ENCODE peak calls at places on chromosomes 4 and X, in four cellular contexts. One of them, this sample, is unnamed.

GRCh38 chrX:29661290-29661689 is 554.1 kb upstream of the MAGEB2 start:
- DNase-seq in stomach: no peak
- DNase-seq in fibroblast of pulmonary artery: peak
- DNase-seq in cardiac muscle cell: no peak
- DNase-seq in this sample: peak

GRCh38 chrX:132718411-132718810 is 229.6 kb upstream of the MBNL3 start:
- DNase-seq in fibroblast of pulmonary artery: no peak
- DNase-seq in stomach: no peak
- DNase-seq in cardiac muscle cell: peak
- DNase-seq in this sample: no peak

GRCh38 chr4:162352580-162353107 is 188.8 kb upstream of the FSTL5 start:
- DNase-seq in cardiac muscle cell: no peak
- DNase-seq in fibroblast of pulmonary artery: no peak
- DNase-seq in stomach: no peak
- DNase-seq in this sample: no peak

GRCh38 chr4:152259866-152260265 is 276.0 kb downstream of the FBXW7 start:
- DNase-seq in stomach: no peak
- DNase-seq in fibroblast of pulmonary artery: peak
- DNase-seq in cardiac muscle cell: no peak
- DNase-seq in this sample: peak

GRCh38 chrX:115642304-115642703 is 81.3 kb downstream of the PLS3 start:
- DNase-seq in cardiac muscle cell: peak
- DNase-seq in stomach: no peak
- DNase-seq in fibroblast of pulmonary artery: no peak
- DNase-seq in this sample: no peak

GRCh38 chr4:86848732-86849617 is at the start of gene SLC10A6:
- DNase-seq in fibroblast of pulmonary artery: peak
- DNase-seq in stomach: no peak
- DNase-seq in cardiac muscle cell: no peak
- DNase-seq in this sample: no peak

GRCh38 chrX:147917700-147918694 is 6.3 kb downstream of the FMR1 start:
- DNase-seq in cardiac muscle cell: no peak
- DNase-seq in fibroblast of pulmonary artery: peak
- DNase-seq in stomach: no peak
- DNase-seq in this sample: peak

GRCh38 chr4:107442538-107443083 is 277.4 kb downstream of the PAPSS1 start:
- DNase-seq in fibroblast of pulmonary artery: no peak
- DNase-seq in stomach: no peak
- DNase-seq in cardiac muscle cell: no peak
- DNase-seq in this sample: no peak

GRCh38 chr4:166017804-166018203 is 144.8 kb downstream of the TLL1 start:
- DNase-seq in stomach: no peak
- DNase-seq in cardiac muscle cell: no peak
- DNase-seq in fibroblast of pulmonary artery: no peak
- DNase-seq in this sample: no peak

GRCh38 chrX:40727599-40728252 is 7.6 kb downstream of the MED14 start:
- DNase-seq in stomach: no peak
- DNase-seq in fibroblast of pulmonary artery: peak
- DNase-seq in cardiac muscle cell: no peak
- DNase-seq in this sample: peak

GRCh38 chr4:66564901-66565648 is 894.8 kb upstream of the EPHA5 start:
- DNase-seq in stomach: no peak
- DNase-seq in cardiac muscle cell: no peak
- DNase-seq in fibroblast of pulmonary artery: peak
- DNase-seq in this sample: peak

GRCh38 chr4:154691229-154691628 is 52.6 kb upstream of the LRAT start:
- DNase-seq in stomach: no peak
- DNase-seq in fibroblast of pulmonary artery: no peak
- DNase-seq in cardiac muscle cell: no peak
- DNase-seq in this sample: peak

GRCh38 chr4:44722001-44722400 is 4.4 kb downstream of the GNPDA2 start:
- DNase-seq in cardiac muscle cell: no peak
- DNase-seq in stomach: no peak
- DNase-seq in fibroblast of pulmonary artery: no peak
- DNase-seq in this sample: no peak

GRCh38 chrX:100512471-100512870 is 72.3 kb upstream of the TNMD start:
- DNase-seq in cardiac muscle cell: peak
- DNase-seq in fibroblast of pulmonary artery: peak
- DNase-seq in stomach: no peak
- DNase-seq in this sample: peak

GRCh38 chr4:130632731-130633604 is 1537.0 kb downstream of the C4orf33 start:
- DNase-seq in fibroblast of pulmonary artery: no peak
- DNase-seq in cardiac muscle cell: no peak
- DNase-seq in stomach: no peak
- DNase-seq in this sample: peak

GRCh38 chr4:7909966-7910720 is 29.5 kb downstream of the AFAP1 start:
- DNase-seq in stomach: no peak
- DNase-seq in cardiac muscle cell: no peak
- DNase-seq in fibroblast of pulmonary artery: peak
- DNase-seq in this sample: peak

GRCh38 chr4:7909463-7909862 is 30.2 kb downstream of the AFAP1 start:
- DNase-seq in cardiac muscle cell: no peak
- DNase-seq in stomach: no peak
- DNase-seq in fibroblast of pulmonary artery: no peak
- DNase-seq in this sample: peak

GRCh38 chr4:7910721-7911015 is 29.0 kb downstream of the AFAP1 start:
- DNase-seq in fibroblast of pulmonary artery: no peak
- DNase-seq in cardiac muscle cell: no peak
- DNase-seq in stomach: no peak
- DNase-seq in this sample: no peak

GRCh38 chr4:7912826-7913225 is 26.8 kb downstream of the AFAP1 start:
- DNase-seq in stomach: no peak
- DNase-seq in cardiac muscle cell: no peak
- DNase-seq in fibroblast of pulmonary artery: no peak
- DNase-seq in this sample: no peak

GRCh38 chr4:7911044-7911578 is 28.6 kb downstream of the AFAP1 start:
- DNase-seq in fibroblast of pulmonary artery: peak
- DNase-seq in cardiac muscle cell: peak
- DNase-seq in stomach: no peak
- DNase-seq in this sample: peak
- H3K4me3 ChIP-seq in fibroblast of pulmonary artery: peak
- H3K4me3 ChIP-seq in cardiac muscle cell: no peak
- H3K4me3 ChIP-seq in stomach: peak
- H3K4me3 ChIP-seq in this sample: peak

DNA sequence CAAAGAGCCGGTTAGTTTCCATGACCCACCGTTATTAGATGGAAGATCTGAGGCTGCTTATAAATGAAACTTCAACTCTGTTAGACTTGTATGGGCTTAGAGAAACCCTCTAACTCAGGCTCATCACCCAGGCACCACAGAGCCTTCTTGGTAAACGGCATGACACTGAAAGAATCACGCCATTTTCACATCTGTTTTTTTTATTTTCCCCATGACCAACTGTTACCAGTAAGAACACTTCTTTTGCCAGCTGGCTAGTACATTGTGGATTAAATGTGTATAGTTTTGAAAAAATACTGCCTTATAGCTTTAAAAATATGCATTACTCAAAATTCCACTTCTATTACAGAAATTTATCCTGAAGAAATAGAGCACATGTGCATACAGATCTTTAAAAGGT is 48.0 kb upstream of the APELA start:
- DNase-seq in stomach: no peak
- DNase-seq in cardiac muscle cell: no peak
- DNase-seq in fibroblast of pulmonary artery: no peak
- DNase-seq in this sample: no peak
- H3K4me3 ChIP-seq in stomach: no peak
- H3K4me3 ChIP-seq in cardiac muscle cell: no peak
- H3K4me3 ChIP-seq in fibroblast of pulmonary artery: no peak
- H3K4me3 ChIP-seq in this sample: no peak

DNA sequence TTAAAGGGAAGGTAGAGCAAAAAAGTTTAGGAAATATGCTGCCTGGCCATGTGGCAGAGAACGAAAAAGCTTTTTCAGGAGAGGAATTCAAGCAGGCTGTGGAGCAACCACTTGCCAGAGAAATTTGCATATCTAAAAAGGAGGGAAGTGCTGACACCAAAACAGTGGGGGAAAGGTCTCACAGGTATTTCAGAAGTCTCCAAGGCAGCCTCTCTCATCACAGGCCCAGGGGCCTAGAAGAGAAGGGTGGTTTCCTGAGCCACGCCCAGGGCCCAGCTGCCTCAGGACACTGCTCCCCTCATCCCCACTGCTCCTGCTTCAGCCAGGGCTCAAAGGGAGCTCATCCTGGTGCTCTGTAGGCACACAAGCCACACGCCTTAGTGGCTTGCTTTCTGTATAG is 29.9 kb upstream of the STS start:
- DNase-seq in cardiac muscle cell: no peak
- DNase-seq in stomach: no peak
- DNase-seq in fibroblast of pulmonary artery: no peak
- DNase-seq in this sample: no peak
- H3K4me3 ChIP-seq in cardiac muscle cell: no peak
- H3K4me3 ChIP-seq in stomach: no peak
- H3K4me3 ChIP-seq in fibroblast of pulmonary artery: no peak
- H3K4me3 ChIP-seq in this sample: no peak

DNA sequence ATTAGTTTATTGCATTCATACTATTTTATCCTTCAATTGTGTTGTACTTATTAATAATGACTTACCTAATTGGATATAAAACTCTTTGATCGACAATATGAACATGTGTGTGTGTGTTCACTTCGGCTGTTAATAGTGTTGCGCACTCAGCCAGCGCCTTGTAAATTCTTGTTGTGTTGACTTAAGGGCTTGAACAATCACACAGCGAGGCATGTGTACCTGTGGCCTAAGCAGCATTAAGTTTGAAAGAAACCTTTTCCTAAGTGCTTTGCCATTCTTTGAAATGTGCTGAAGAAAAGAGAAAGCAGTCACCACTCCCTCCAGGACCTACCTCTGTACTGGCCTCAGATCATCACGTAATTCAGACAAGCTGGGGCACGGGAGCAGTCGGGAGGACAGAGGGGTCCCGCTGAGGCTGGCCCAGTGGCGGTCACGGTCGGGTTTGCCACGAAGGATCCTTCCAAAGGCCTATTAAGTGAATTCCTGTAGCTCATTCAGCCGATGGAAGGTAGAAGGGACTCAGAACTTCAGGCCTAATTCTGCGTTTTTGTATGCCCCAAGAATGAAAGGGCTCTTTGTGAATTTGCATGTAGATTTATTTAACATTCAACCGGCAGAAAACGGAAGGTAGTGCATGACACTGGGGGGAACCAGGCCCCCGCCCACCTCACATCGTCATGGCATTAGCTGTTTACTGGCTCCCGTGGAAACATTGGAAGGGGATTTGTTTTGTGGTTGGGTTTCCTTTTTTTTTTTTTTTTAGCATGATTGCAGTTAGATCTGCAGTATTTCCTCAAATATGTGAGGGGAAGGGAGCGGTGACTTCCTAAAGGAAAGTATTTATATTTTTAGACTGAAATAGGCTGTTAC is 106.3 kb downstream of the TRAPPC11 start:
- DNase-seq in fibroblast of pulmonary artery: no peak
- DNase-seq in cardiac muscle cell: no peak
- DNase-seq in stomach: no peak
- DNase-seq in this sample: no peak
- H3K4me3 ChIP-seq in fibroblast of pulmonary artery: no peak
- H3K4me3 ChIP-seq in cardiac muscle cell: no peak
- H3K4me3 ChIP-seq in stomach: peak
- H3K4me3 ChIP-seq in this sample: no peak

GRCh38 chr4:52076731-52077130 is 25.6 kb downstream of the SPATA18 start:
- DNase-seq in fibroblast of pulmonary artery: no peak
- DNase-seq in cardiac muscle cell: peak
- DNase-seq in stomach: no peak
- DNase-seq in this sample: no peak
- H3K4me3 ChIP-seq in fibroblast of pulmonary artery: no peak
- H3K4me3 ChIP-seq in cardiac muscle cell: peak
- H3K4me3 ChIP-seq in stomach: peak
- H3K4me3 ChIP-seq in this sample: peak

GRCh38 chrX:24647257-24648058 is at the start of gene PCYT1B:
- DNase-seq in cardiac muscle cell: peak
- DNase-seq in stomach: peak
- DNase-seq in fibroblast of pulmonary artery: peak
- DNase-seq in this sample: peak
- H3K4me3 ChIP-seq in cardiac muscle cell: peak
- H3K4me3 ChIP-seq in stomach: peak
- H3K4me3 ChIP-seq in fibroblast of pulmonary artery: peak
- H3K4me3 ChIP-seq in this sample: peak

GRCh38 chr4:140096921-140097320 is 57.1 kb downstream of the MAML3 start:
- DNase-seq in cardiac muscle cell: no peak
- DNase-seq in fibroblast of pulmonary artery: peak
- DNase-seq in stomach: no peak
- DNase-seq in this sample: peak
- H3K4me3 ChIP-seq in cardiac muscle cell: no peak
- H3K4me3 ChIP-seq in fibroblast of pulmonary artery: no peak
- H3K4me3 ChIP-seq in stomach: no peak
- H3K4me3 ChIP-seq in this sample: no peak

DNA sequence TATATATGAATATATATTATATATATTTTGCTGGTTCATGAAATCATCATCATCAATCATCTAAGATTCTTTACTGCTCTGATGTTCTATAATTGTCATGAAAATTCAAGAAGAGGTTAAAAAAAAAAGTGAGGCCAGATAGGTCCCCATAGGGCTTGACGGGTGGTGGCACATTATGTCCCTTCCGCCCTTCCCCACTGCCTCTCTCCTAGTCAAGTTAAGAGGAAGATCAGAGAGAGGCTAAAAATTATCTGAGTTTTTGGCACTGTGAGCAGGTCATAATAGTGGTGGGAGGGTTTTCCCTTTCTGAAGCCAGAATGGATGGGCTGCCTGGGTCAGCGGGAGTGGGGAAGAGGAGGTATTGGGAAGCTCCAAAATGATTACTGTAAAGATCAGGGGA is 5.4 kb downstream of the SYNPO2 start:
- DNase-seq in cardiac muscle cell: no peak
- DNase-seq in fibroblast of pulmonary artery: no peak
- DNase-seq in stomach: no peak
- DNase-seq in this sample: no peak
- H3K4me3 ChIP-seq in cardiac muscle cell: no peak
- H3K4me3 ChIP-seq in fibroblast of pulmonary artery: no peak
- H3K4me3 ChIP-seq in stomach: peak
- H3K4me3 ChIP-seq in this sample: no peak

DNA sequence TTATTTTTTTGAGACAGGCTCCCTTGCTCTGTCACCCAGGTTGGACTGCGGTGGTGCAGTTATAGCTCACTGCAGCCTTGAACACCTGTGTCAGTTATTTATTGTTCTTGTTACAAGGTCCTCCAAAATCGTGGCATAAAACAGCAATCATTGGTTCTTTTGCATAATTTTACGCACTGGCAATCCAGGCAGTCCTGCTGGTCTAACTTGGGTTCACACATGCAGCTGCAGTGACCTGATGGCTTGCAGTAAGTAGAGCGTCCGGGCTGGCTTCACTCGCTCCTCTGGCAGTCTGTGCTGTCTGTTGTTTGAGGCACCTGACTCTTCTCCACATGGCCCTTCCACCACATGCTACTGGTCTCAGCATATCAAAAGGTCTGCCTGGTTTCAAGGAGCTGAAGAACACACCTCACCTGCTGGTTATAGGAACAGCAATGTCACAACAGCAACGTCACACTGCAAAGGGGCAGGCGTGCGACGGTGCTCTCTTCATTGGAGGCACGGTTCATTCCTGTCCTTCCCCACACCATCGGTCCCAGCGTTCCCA is 894.6 kb downstream of the TRIML1 start:
- DNase-seq in cardiac muscle cell: no peak
- DNase-seq in stomach: no peak
- DNase-seq in fibroblast of pulmonary artery: no peak
- DNase-seq in this sample: no peak
- H3K4me3 ChIP-seq in cardiac muscle cell: no peak
- H3K4me3 ChIP-seq in stomach: no peak
- H3K4me3 ChIP-seq in fibroblast of pulmonary artery: no peak
- H3K4me3 ChIP-seq in this sample: no peak